ENCODE peak calls at places on chromosome 14, in nine cellular contexts. One of them, this sample, is unnamed.

GRCh38 chr14:96424104-96424989 is 32.4 kb downstream of the AK7 start:
- DNase-seq in AG04450: peak
- DNase-seq in esophagus squamous epithelium: no peak
- DNase-seq in endothelial cell of umbilical vein: peak
- DNase-seq in A549: peak
- DNase-seq in psoas muscle: no peak
- DNase-seq in CD4-positive, alpha-beta memory T cell: peak
- DNase-seq in breast epithelium: no peak
- DNase-seq in OCI-LY7: peak
- DNase-seq in this sample: no peak

GRCh38 chr14:99425272-99425681 is 55.4 kb downstream of the SETD3 start:
- DNase-seq in OCI-LY7: peak
- DNase-seq in endothelial cell of umbilical vein: no peak
- DNase-seq in CD4-positive, alpha-beta memory T cell: no peak
- DNase-seq in breast epithelium: no peak
- DNase-seq in esophagus squamous epithelium: no peak
- DNase-seq in psoas muscle: peak
- DNase-seq in A549: no peak
- DNase-seq in AG04450: no peak
- DNase-seq in this sample: no peak

GRCh38 chr14:91249841-91250616 is 5.5 kb upstream of the GPR68 start:
- DNase-seq in psoas muscle: no peak
- DNase-seq in endothelial cell of umbilical vein: no peak
- DNase-seq in esophagus squamous epithelium: no peak
- DNase-seq in breast epithelium: no peak
- DNase-seq in CD4-positive, alpha-beta memory T cell: peak
- DNase-seq in OCI-LY7: peak
- DNase-seq in AG04450: no peak
- DNase-seq in A549: no peak
- DNase-seq in this sample: peak

GRCh38 chr14:81400852-81401251 is 728 bp upstream of the STON2 start:
- DNase-seq in esophagus squamous epithelium: no peak
- DNase-seq in OCI-LY7: no peak
- DNase-seq in endothelial cell of umbilical vein: no peak
- DNase-seq in CD4-positive, alpha-beta memory T cell: no peak
- DNase-seq in AG04450: peak
- DNase-seq in breast epithelium: peak
- DNase-seq in A549: peak
- DNase-seq in psoas muscle: peak
- DNase-seq in this sample: no peak

GRCh38 chr14:26598081-26598671 is 343 bp upstream of the NOVA1 start:
- DNase-seq in esophagus squamous epithelium: no peak
- DNase-seq in CD4-positive, alpha-beta memory T cell: no peak
- DNase-seq in breast epithelium: peak
- DNase-seq in AG04450: peak
- DNase-seq in A549: peak
- DNase-seq in endothelial cell of umbilical vein: peak
- DNase-seq in OCI-LY7: no peak
- DNase-seq in psoas muscle: peak
- DNase-seq in this sample: no peak

GRCh38 chr14:89723930-89724915 is 230.3 kb downstream of the EFCAB11 start:
- DNase-seq in AG04450: no peak
- DNase-seq in A549: no peak
- DNase-seq in CD4-positive, alpha-beta memory T cell: peak
- DNase-seq in breast epithelium: no peak
- DNase-seq in esophagus squamous epithelium: no peak
- DNase-seq in OCI-LY7: no peak
- DNase-seq in endothelial cell of umbilical vein: no peak
- DNase-seq in psoas muscle: no peak
- DNase-seq in this sample: peak

GRCh38 chr14:37144729-37145363 is 27.6 kb downstream of the SLC25A21 start:
- DNase-seq in A549: no peak
- DNase-seq in CD4-positive, alpha-beta memory T cell: no peak
- DNase-seq in endothelial cell of umbilical vein: no peak
- DNase-seq in OCI-LY7: no peak
- DNase-seq in psoas muscle: no peak
- DNase-seq in esophagus squamous epithelium: no peak
- DNase-seq in breast epithelium: no peak
- DNase-seq in AG04450: no peak
- DNase-seq in this sample: no peak

GRCh38 chr14:104971447-104972240 is 6.5 kb downstream of the AHNAK2 start:
- DNase-seq in psoas muscle: peak
- DNase-seq in A549: no peak
- DNase-seq in OCI-LY7: no peak
- DNase-seq in CD4-positive, alpha-beta memory T cell: no peak
- DNase-seq in breast epithelium: no peak
- DNase-seq in esophagus squamous epithelium: no peak
- DNase-seq in AG04450: no peak
- DNase-seq in endothelial cell of umbilical vein: no peak
- DNase-seq in this sample: no peak

GRCh38 chr14:94451091-94451751 is 1.4 kb downstream of the SERPINA11 start:
- DNase-seq in breast epithelium: no peak
- DNase-seq in psoas muscle: no peak
- DNase-seq in OCI-LY7: no peak
- DNase-seq in AG04450: no peak
- DNase-seq in endothelial cell of umbilical vein: no peak
- DNase-seq in A549: no peak
- DNase-seq in esophagus squamous epithelium: no peak
- DNase-seq in CD4-positive, alpha-beta memory T cell: no peak
- DNase-seq in this sample: no peak

GRCh38 chr14:88208858-88209257 is 114.2 kb downstream of the KCNK10 start:
- DNase-seq in breast epithelium: no peak
- DNase-seq in psoas muscle: no peak
- DNase-seq in OCI-LY7: no peak
- DNase-seq in esophagus squamous epithelium: no peak
- DNase-seq in CD4-positive, alpha-beta memory T cell: no peak
- DNase-seq in A549: no peak
- DNase-seq in AG04450: no peak
- DNase-seq in endothelial cell of umbilical vein: no peak
- DNase-seq in this sample: no peak

GRCh38 chr14:44531648-44532047 is 24.6 kb upstream of the FSCB start:
- DNase-seq in CD4-positive, alpha-beta memory T cell: no peak
- DNase-seq in breast epithelium: no peak
- DNase-seq in psoas muscle: no peak
- DNase-seq in endothelial cell of umbilical vein: no peak
- DNase-seq in AG04450: no peak
- DNase-seq in OCI-LY7: no peak
- DNase-seq in A549: no peak
- DNase-seq in esophagus squamous epithelium: no peak
- DNase-seq in this sample: no peak

GRCh38 chr14:86777950-86778602 is 1214.9 kb downstream of the GALC start:
- DNase-seq in endothelial cell of umbilical vein: no peak
- DNase-seq in CD4-positive, alpha-beta memory T cell: no peak
- DNase-seq in OCI-LY7: no peak
- DNase-seq in esophagus squamous epithelium: no peak
- DNase-seq in breast epithelium: no peak
- DNase-seq in A549: no peak
- DNase-seq in AG04450: peak
- DNase-seq in psoas muscle: no peak
- DNase-seq in this sample: no peak

GRCh38 chr14:75268638-75269550 is 9.7 kb upstream of the FOS start:
- DNase-seq in breast epithelium: no peak
- DNase-seq in psoas muscle: no peak
- DNase-seq in A549: no peak
- DNase-seq in AG04450: no peak
- DNase-seq in esophagus squamous epithelium: no peak
- DNase-seq in endothelial cell of umbilical vein: no peak
- DNase-seq in CD4-positive, alpha-beta memory T cell: no peak
- DNase-seq in OCI-LY7: no peak
- DNase-seq in this sample: no peak

GRCh38 chr14:97283450-97284230 is 486.5 kb downstream of the VRK1 start:
- DNase-seq in breast epithelium: no peak
- DNase-seq in CD4-positive, alpha-beta memory T cell: no peak
- DNase-seq in esophagus squamous epithelium: no peak
- DNase-seq in endothelial cell of umbilical vein: no peak
- DNase-seq in OCI-LY7: no peak
- DNase-seq in A549: no peak
- DNase-seq in AG04450: no peak
- DNase-seq in psoas muscle: no peak
- DNase-seq in this sample: no peak

GRCh38 chr14:50967104-50967503 is 22.8 kb upstream of the PYGL start:
- DNase-seq in breast epithelium: no peak
- DNase-seq in psoas muscle: no peak
- DNase-seq in AG04450: no peak
- DNase-seq in endothelial cell of umbilical vein: no peak
- DNase-seq in esophagus squamous epithelium: no peak
- DNase-seq in A549: no peak
- DNase-seq in OCI-LY7: no peak
- DNase-seq in CD4-positive, alpha-beta memory T cell: no peak
- DNase-seq in this sample: no peak

GRCh38 chr14:24816011-24816928 is 182.3 kb upstream of the GZMB start:
- DNase-seq in OCI-LY7: no peak
- DNase-seq in esophagus squamous epithelium: no peak
- DNase-seq in endothelial cell of umbilical vein: no peak
- DNase-seq in breast epithelium: no peak
- DNase-seq in psoas muscle: no peak
- DNase-seq in CD4-positive, alpha-beta memory T cell: no peak
- DNase-seq in A549: no peak
- DNase-seq in AG04450: no peak
- DNase-seq in this sample: no peak

GRCh38 chr14:73719361-73719760 is 5.2 kb upstream of the PNMA1 start:
- DNase-seq in OCI-LY7: no peak
- DNase-seq in AG04450: no peak
- DNase-seq in psoas muscle: no peak
- DNase-seq in CD4-positive, alpha-beta memory T cell: no peak
- DNase-seq in endothelial cell of umbilical vein: no peak
- DNase-seq in A549: no peak
- DNase-seq in esophagus squamous epithelium: no peak
- DNase-seq in breast epithelium: no peak
- DNase-seq in this sample: no peak

GRCh38 chr14:38134631-38135030 is 73.1 kb upstream of the SSTR1 start:
- DNase-seq in endothelial cell of umbilical vein: no peak
- DNase-seq in AG04450: no peak
- DNase-seq in psoas muscle: no peak
- DNase-seq in A549: no peak
- DNase-seq in CD4-positive, alpha-beta memory T cell: no peak
- DNase-seq in OCI-LY7: no peak
- DNase-seq in esophagus squamous epithelium: no peak
- DNase-seq in breast epithelium: no peak
- DNase-seq in this sample: no peak

GRCh38 chr14:60025586-60025985 is 66.1 kb upstream of the PCNX4 start:
- DNase-seq in psoas muscle: no peak
- DNase-seq in esophagus squamous epithelium: no peak
- DNase-seq in breast epithelium: no peak
- DNase-seq in OCI-LY7: no peak
- DNase-seq in endothelial cell of umbilical vein: no peak
- DNase-seq in A549: no peak
- DNase-seq in CD4-positive, alpha-beta memory T cell: no peak
- DNase-seq in AG04450: no peak
- DNase-seq in this sample: no peak

GRCh38 chr14:102469261-102469660 is 40.3 kb downstream of the ANKRD9 start:
- DNase-seq in esophagus squamous epithelium: no peak
- DNase-seq in OCI-LY7: no peak
- DNase-seq in breast epithelium: no peak
- DNase-seq in AG04450: no peak
- DNase-seq in psoas muscle: no peak
- DNase-seq in CD4-positive, alpha-beta memory T cell: no peak
- DNase-seq in endothelial cell of umbilical vein: no peak
- DNase-seq in A549: no peak
- DNase-seq in this sample: no peak

GRCh38 chr14:101364503-101365328 is 196.6 kb upstream of the DIO3 start:
- DNase-seq in A549: no peak
- DNase-seq in CD4-positive, alpha-beta memory T cell: no peak
- DNase-seq in psoas muscle: peak
- DNase-seq in OCI-LY7: no peak
- DNase-seq in esophagus squamous epithelium: no peak
- DNase-seq in endothelial cell of umbilical vein: no peak
- DNase-seq in breast epithelium: no peak
- DNase-seq in AG04450: no peak
- DNase-seq in this sample: no peak
- H3K27ac ChIP-seq in A549: no peak
- H3K27ac ChIP-seq in CD4-positive, alpha-beta memory T cell: no peak
- H3K27ac ChIP-seq in psoas muscle: peak
- H3K27ac ChIP-seq in OCI-LY7: peak
- H3K27ac ChIP-seq in esophagus squamous epithelium: peak
- H3K27ac ChIP-seq in endothelial cell of umbilical vein: no peak
- H3K27ac ChIP-seq in breast epithelium: peak
- H3K27ac ChIP-seq in AG04450: no peak
- H3K27ac ChIP-seq in this sample: no peak

GRCh38 chr14:20807304-20807956 is 4.8 kb upstream of the RNASE1 start:
- DNase-seq in endothelial cell of umbilical vein: peak
- DNase-seq in CD4-positive, alpha-beta memory T cell: no peak
- DNase-seq in breast epithelium: no peak
- DNase-seq in AG04450: no peak
- DNase-seq in A549: no peak
- DNase-seq in esophagus squamous epithelium: no peak
- DNase-seq in psoas muscle: no peak
- DNase-seq in OCI-LY7: no peak
- DNase-seq in this sample: no peak
- H3K27ac ChIP-seq in endothelial cell of umbilical vein: no peak
- H3K27ac ChIP-seq in CD4-positive, alpha-beta memory T cell: no peak
- H3K27ac ChIP-seq in breast epithelium: no peak
- H3K27ac ChIP-seq in AG04450: no peak
- H3K27ac ChIP-seq in A549: no peak
- H3K27ac ChIP-seq in esophagus squamous epithelium: no peak
- H3K27ac ChIP-seq in psoas muscle: no peak
- H3K27ac ChIP-seq in OCI-LY7: no peak
- H3K27ac ChIP-seq in this sample: no peak

DNA sequence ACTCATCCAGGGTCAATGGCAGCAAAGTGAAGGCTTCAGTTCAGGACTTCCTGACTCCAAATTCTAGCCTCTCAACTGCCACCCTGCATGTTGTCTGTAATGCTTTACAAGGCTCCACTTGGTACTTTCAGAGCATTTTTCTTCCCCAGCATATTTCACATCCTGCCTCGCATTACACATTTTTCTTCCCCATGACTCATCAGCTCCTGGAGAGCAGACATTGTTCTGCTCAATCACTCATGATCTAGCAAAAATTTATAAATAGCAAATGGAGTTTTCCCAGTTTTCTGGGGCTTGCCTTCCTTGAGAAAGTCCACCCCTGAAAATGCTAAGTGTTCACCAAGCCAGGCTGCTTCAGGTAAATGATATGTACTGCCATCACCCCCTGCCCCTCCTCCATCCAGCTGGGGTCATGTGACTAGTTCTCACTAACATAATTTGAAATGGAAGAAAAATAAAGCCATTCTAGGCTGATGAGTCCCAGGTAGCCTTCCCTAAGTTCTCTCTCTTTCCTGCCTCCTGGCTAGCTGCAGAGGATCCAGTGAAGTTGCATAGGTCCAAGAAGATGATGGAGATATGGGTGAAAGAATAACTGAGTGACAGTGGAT is 69.4 kb downstream of the ARMH4 start:
- DNase-seq in psoas muscle: no peak
- DNase-seq in breast epithelium: no peak
- DNase-seq in OCI-LY7: no peak
- DNase-seq in A549: peak
- DNase-seq in AG04450: peak
- DNase-seq in esophagus squamous epithelium: no peak
- DNase-seq in endothelial cell of umbilical vein: peak
- DNase-seq in CD4-positive, alpha-beta memory T cell: no peak
- DNase-seq in this sample: no peak
- H3K27ac ChIP-seq in psoas muscle: peak
- H3K27ac ChIP-seq in breast epithelium: no peak
- H3K27ac ChIP-seq in OCI-LY7: no peak
- H3K27ac ChIP-seq in A549: peak
- H3K27ac ChIP-seq in AG04450: peak
- H3K27ac ChIP-seq in esophagus squamous epithelium: peak
- H3K27ac ChIP-seq in endothelial cell of umbilical vein: peak
- H3K27ac ChIP-seq in CD4-positive, alpha-beta memory T cell: no peak
- H3K27ac ChIP-seq in this sample: no peak

GRCh38 chr14:20228681-20229080 is at the start of gene OR11H7:
- DNase-seq in AG04450: no peak
- DNase-seq in endothelial cell of umbilical vein: no peak
- DNase-seq in breast epithelium: no peak
- DNase-seq in CD4-positive, alpha-beta memory T cell: no peak
- DNase-seq in A549: no peak
- DNase-seq in esophagus squamous epithelium: no peak
- DNase-seq in OCI-LY7: no peak
- DNase-seq in psoas muscle: no peak
- DNase-seq in this sample: no peak
- H3K27ac ChIP-seq in AG04450: no peak
- H3K27ac ChIP-seq in endothelial cell of umbilical vein: no peak
- H3K27ac ChIP-seq in breast epithelium: no peak
- H3K27ac ChIP-seq in CD4-positive, alpha-beta memory T cell: no peak
- H3K27ac ChIP-seq in A549: no peak
- H3K27ac ChIP-seq in esophagus squamous epithelium: no peak
- H3K27ac ChIP-seq in OCI-LY7: no peak
- H3K27ac ChIP-seq in psoas muscle: no peak
- H3K27ac ChIP-seq in this sample: no peak

This sample was measured in naive thymus-derived CD4-positive, alpha-beta T cell.